ENCODE peak calls at places on chromosome 7, in nine cellular contexts. B, V, I, D, F, C, K, A and W are unnamed samples.

GRCh38 chr7:52355059-52355458 is 680.4 kb upstream of the POM121L12 start:
- DNase-seq in A (no peak), I (peak; percentile 12), V (no peak), K (no peak), C (no peak), D (no peak), F (no peak), B (no peak), W (no peak)

GRCh38 chr7:113207441-113207840 is 89.1 kb upstream of the SMIM30 start:
- DNase-seq in I (no peak), B (no peak), C (no peak), F (no peak), K (no peak), V (no peak), D (no peak), A (no peak), W (no peak)

GRCh38 chr7:36967387-36967786 is 243.1 kb upstream of the AOAH start:
- DNase-seq in F (peak; percentile 78), I (peak; percentile 92), V (peak; percentile 62), A (peak; percentile 87), D (peak; percentile 83), B (peak; percentile 49), C (no peak), K (peak; percentile 24), W (peak; percentile 50)

GRCh38 chr7:64463636-64464375 is 99.1 kb downstream of the ZNF680 start:
- DNase-seq in D (peak; percentile 78), B (no peak), C (no peak), I (no peak), K (peak; percentile 10), F (no peak), V (peak; percentile 4), A (peak; percentile 88), W (no peak)

GRCh38 chr7:141072548-141073172 is 1.2 kb upstream of the TMEM178B start:
- DNase-seq in A (peak; percentile 91), K (peak; percentile 19), D (peak; percentile 78), I (peak; percentile 75), V (peak; percentile 73), B (peak; percentile 38), C (peak; percentile 56), F (no peak), W (no peak)

GRCh38 chr7:50793115-50793946 is 10.6 kb upstream of the GRB10 start:
- DNase-seq in F (no peak), K (peak; percentile 73), C (no peak), D (peak; percentile 87), A (peak; percentile 65), B (peak; percentile 72), I (peak; percentile 96), V (peak; percentile 36), W (peak; percentile 78)

GRCh38 chr7:112986256-112987031 is 100.2 kb downstream of the GPR85 start:
- DNase-seq in A (no peak), K (no peak), C (no peak), I (no peak), D (no peak), B (no peak), V (peak; percentile 59), F (no peak), W (no peak)

GRCh38 chr7:30937426-30937825 is 25.8 kb downstream of the AQP1 start:
- DNase-seq in D (no peak), K (peak; percentile 76), I (no peak), C (no peak), F (no peak), B (no peak), V (no peak), A (no peak), W (no peak)

GRCh38 chr7:115585015-115585655 is 445.4 kb downstream of the TFEC start:
- DNase-seq in B (no peak), F (no peak), D (no peak), C (no peak), I (no peak), A (no peak), V (peak; percentile 29), K (no peak), W (no peak)

GRCh38 chr7:130210181-130210935 is 2.7 kb downstream of the SSMEM1 start:
- DNase-seq in B (no peak), V (peak; percentile 22), F (no peak), I (no peak), D (no peak), K (no peak), A (no peak), C (no peak), W (no peak)

GRCh38 chr7:33836797-33837355 is 68.5 kb upstream of the BMPER start:
- DNase-seq in C (no peak), A (no peak), D (no peak), I (no peak), F (peak; percentile 46), K (no peak), B (no peak), V (peak; percentile 60), W (peak; percentile 34)

GRCh38 chr7:18177815-18178660 is 150.4 kb upstream of the PRPS1L1 start:
- DNase-seq in I (no peak), A (no peak), D (no peak), F (no peak), B (no peak), C (no peak), K (no peak), V (no peak), W (no peak)

GRCh38 chr7:83486957-83487356 is 162.0 kb downstream of the SEMA3E start:
- DNase-seq in B (no peak), D (no peak), C (no peak), I (no peak), F (no peak), A (no peak), V (peak; percentile 21), K (no peak), W (no peak)

GRCh38 chr7:36280840-36281812 is 108.5 kb upstream of the ANLN start:
- DNase-seq in V (peak; percentile 90), A (peak; percentile 81), K (peak; percentile 73), B (peak; percentile 85), I (peak; percentile 96), C (no peak), F (peak; percentile 34), D (peak; percentile 90), W (no peak)

DNA sequence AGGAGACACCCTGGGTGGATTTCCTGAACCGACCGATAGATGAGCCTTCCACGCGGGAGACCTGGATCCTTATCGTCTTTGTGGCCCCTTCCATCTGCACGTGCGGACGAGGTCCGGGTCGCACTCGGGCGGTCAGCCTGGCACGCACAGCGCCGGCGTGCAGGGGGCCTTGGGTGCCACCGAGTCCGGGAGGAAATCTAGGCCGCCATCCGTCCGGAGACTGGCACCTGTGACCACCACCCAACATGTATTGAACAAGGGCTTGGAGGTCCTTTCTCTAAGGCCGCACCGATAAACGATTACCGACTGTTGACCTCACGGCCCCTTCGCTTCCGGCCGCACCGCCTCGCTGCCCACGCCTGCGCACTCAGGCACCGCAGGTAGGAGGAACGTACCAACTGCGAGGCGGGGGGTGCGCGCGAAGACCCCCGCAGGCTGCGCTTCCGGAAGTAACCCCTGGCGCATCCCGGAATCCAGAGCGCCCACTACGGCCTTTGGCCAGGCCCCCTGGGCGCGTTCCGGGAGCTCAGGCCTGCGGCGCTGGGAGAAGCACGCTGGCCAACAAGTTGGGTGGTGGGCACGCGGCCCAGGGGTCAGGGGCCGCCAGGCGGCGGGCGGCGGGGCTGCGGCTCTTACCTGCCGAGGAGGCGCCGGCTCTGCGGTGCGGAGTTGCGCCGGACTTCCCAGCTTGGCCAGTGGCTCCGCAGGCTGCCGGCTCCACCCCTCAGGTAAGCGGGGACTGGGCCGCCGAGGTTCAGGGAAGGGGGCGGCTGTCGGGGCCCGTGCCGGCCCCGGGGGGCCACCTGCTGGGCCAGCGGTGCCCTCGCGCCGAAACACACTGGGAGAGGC is at the start of the genes ACTR3C and LRRC61:
- DNase-seq in C (no peak), D (no peak), F (no peak), K (peak; percentile 77), A (peak; percentile 64), V (no peak), I (no peak), B (no peak), W (peak; percentile 66)
- TF ChIP-seq POLR2A in C (no peak), D (no peak), F (peak; percentile 70), K (peak; percentile 43), A (no peak), V (no peak), I (no peak), B (no peak), W (peak; percentile 5)

GRCh38 chr7:16975712-16976111 is 93.9 kb upstream of the AGR3 start:
- DNase-seq in F (no peak), I (no peak), V (no peak), K (no peak), A (no peak), B (no peak), C (no peak), D (no peak), W (no peak)
- TF ChIP-seq POLR2A in F (no peak), I (no peak), V (no peak), K (no peak), A (no peak), B (no peak), C (no peak), D (no peak), W (no peak)

GRCh38 chr7:1548438-1548831 is 7.6 kb downstream of the TMEM184A start:
- DNase-seq in V (no peak), B (no peak), A (no peak), C (no peak), I (no peak), D (no peak), F (no peak), K (no peak), W (no peak)

GRCh38 chr7:1550005-1550845 is 5.8 kb downstream of the TMEM184A start:
- DNase-seq in V (no peak), I (no peak), D (no peak), K (no peak), A (no peak), B (no peak), C (no peak), F (no peak), W (no peak)

GRCh38 chr7:1549357-1550004 is 6.5 kb downstream of the TMEM184A start:
- DNase-seq in C (no peak), K (no peak), F (no peak), D (no peak), A (no peak), V (no peak), I (no peak), B (no peak), W (no peak)

GRCh38 chr7:1547777-1548437 is 8.1 kb downstream of the TMEM184A start:
- DNase-seq in K (no peak), V (no peak), C (no peak), B (no peak), F (no peak), D (no peak), I (no peak), A (no peak), W (no peak)

DNA sequence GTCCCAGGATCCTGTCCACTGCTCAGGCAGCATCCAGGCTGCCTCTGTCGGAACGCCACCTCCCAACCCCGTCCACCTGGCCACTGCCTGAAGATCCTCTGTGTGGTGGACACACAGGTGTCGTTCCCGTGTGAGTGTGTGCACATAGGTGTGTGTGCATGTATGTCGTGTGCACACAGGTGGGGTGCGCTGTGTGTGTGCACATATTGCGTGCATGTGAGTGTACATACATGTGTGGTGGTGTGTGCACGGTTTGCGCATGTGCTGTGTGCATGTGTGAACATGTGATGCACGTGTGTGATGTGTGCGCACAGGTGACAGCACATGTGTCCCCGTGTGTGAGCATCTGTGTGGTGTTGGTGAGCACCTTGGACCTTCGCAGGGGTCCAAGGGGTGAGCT is 7.1 kb downstream of the TMEM184A start:
- DNase-seq in I (no peak), A (no peak), C (no peak), B (no peak), D (no peak), F (no peak), V (no peak), K (no peak), W (no peak)
- TF ChIP-seq POLR2A in I (no peak), A (no peak), C (no peak), B (no peak), D (no peak), F (no peak), V (peak; percentile 67), K (no peak), W (no peak)

GRCh38 chr7:105521731-105522458 is at the start of gene PUS7:
- DNase-seq in B (peak; percentile 86), K (peak; percentile 91), C (no peak), F (peak; percentile 81), I (peak; percentile 91), A (peak; percentile 93), V (peak; percentile 88), D (peak; percentile 94), W (peak; percentile 93)
- TF ChIP-seq POLR2A in B (peak; percentile 98), K (peak; percentile 44), C (peak; percentile 65), F (peak; percentile 96), I (peak; percentile 96), A (peak; percentile 47), V (peak; percentile 84), D (no peak), W (peak; percentile 72)